ENCODE peak calls at places on chromosome 20, in seven cellular contexts. One of them, this sample, is unnamed.

GRCh38 chr20:10381477-10381876 is 52.5 kb downstream of the MKKS start:
- DNase-seq in K562: no peak
- DNase-seq in HepG2: peak; percentile 40
- DNase-seq in HCT116: no peak
- DNase-seq in WTC11: no peak
- DNase-seq in HEK293T: no peak
- DNase-seq in H1: no peak
- DNase-seq in this sample: no peak

GRCh38 chr20:3515379-3516175 is 44.8 kb downstream of the ATRN start:
- DNase-seq in HCT116: no peak
- DNase-seq in HEK293T: no peak
- DNase-seq in K562: no peak
- DNase-seq in HepG2: no peak
- DNase-seq in H1: no peak
- DNase-seq in WTC11: no peak
- DNase-seq in this sample: no peak

GRCh38 chr20:49562341-49563014 is 5.5 kb downstream of the PTGIS start:
- DNase-seq in HEK293T: no peak
- DNase-seq in K562: peak; percentile 34
- DNase-seq in HepG2: no peak
- DNase-seq in HCT116: peak; percentile 23
- DNase-seq in WTC11: peak; percentile 55
- DNase-seq in H1: peak; percentile 65
- DNase-seq in this sample: no peak

GRCh38 chr20:347640-348484 is 951 bp downstream of the NRSN2 start:
- DNase-seq in WTC11: peak; percentile 97
- DNase-seq in HepG2: peak; percentile 99
- DNase-seq in HCT116: no peak
- DNase-seq in HEK293T: peak; percentile 98
- DNase-seq in K562: peak; percentile 98
- DNase-seq in H1: peak; percentile 94
- DNase-seq in this sample: peak; percentile 64

GRCh38 chr20:33724439-33725094 is 4.5 kb upstream of the PXMP4 start:
- DNase-seq in WTC11: no peak
- DNase-seq in K562: no peak
- DNase-seq in H1: no peak
- DNase-seq in HCT116: no peak
- DNase-seq in HEK293T: no peak
- DNase-seq in HepG2: peak; percentile 91
- DNase-seq in this sample: no peak

GRCh38 chr20:49256261-49256660 is 21.6 kb downstream of the ZNFX1 start:
- DNase-seq in WTC11: no peak
- DNase-seq in HCT116: no peak
- DNase-seq in H1: no peak
- DNase-seq in K562: no peak
- DNase-seq in HEK293T: no peak
- DNase-seq in HepG2: no peak
- DNase-seq in this sample: no peak

GRCh38 chr20:51861726-51862466 is 59.6 kb upstream of the SALL4 start:
- DNase-seq in HEK293T: no peak
- DNase-seq in HepG2: no peak
- DNase-seq in HCT116: no peak
- DNase-seq in WTC11: no peak
- DNase-seq in H1: no peak
- DNase-seq in K562: no peak
- DNase-seq in this sample: no peak

GRCh38 chr20:49186535-49187329 is 1.4 kb downstream of the STAU1 start:
- DNase-seq in HCT116: no peak
- DNase-seq in K562: peak; percentile 49
- DNase-seq in WTC11: no peak
- DNase-seq in H1: no peak
- DNase-seq in HepG2: peak; percentile 62
- DNase-seq in HEK293T: peak; percentile 36
- DNase-seq in this sample: no peak

GRCh38 chr20:10864076-10864672 is 190.4 kb upstream of the JAG1 start:
- DNase-seq in HepG2: no peak
- DNase-seq in HEK293T: no peak
- DNase-seq in K562: no peak
- DNase-seq in HCT116: peak; percentile 16
- DNase-seq in H1: no peak
- DNase-seq in WTC11: peak; percentile 31
- DNase-seq in this sample: no peak

GRCh38 chr20:43536817-43537440 is 21.9 kb upstream of the SGK2 start:
- DNase-seq in HCT116: no peak
- DNase-seq in WTC11: no peak
- DNase-seq in HEK293T: no peak
- DNase-seq in H1: no peak
- DNase-seq in HepG2: peak; percentile 90
- DNase-seq in K562: no peak
- DNase-seq in this sample: no peak

GRCh38 chr20:46430921-46431712 is 24.7 kb upstream of the ELMO2 start:
- DNase-seq in WTC11: no peak
- DNase-seq in HCT116: no peak
- DNase-seq in HepG2: no peak
- DNase-seq in K562: no peak
- DNase-seq in HEK293T: no peak
- DNase-seq in H1: no peak
- DNase-seq in this sample: no peak
- TF ChIP-seq SP1 in WTC11: no peak
- TF ChIP-seq SP1 in HCT116: no peak
- TF ChIP-seq SP1 in HepG2: no peak
- TF ChIP-seq SP1 in K562: no peak
- TF ChIP-seq SP1 in HEK293T: no peak
- TF ChIP-seq SP1 in H1: no peak
- TF ChIP-seq SP1 in this sample: no peak

DNA sequence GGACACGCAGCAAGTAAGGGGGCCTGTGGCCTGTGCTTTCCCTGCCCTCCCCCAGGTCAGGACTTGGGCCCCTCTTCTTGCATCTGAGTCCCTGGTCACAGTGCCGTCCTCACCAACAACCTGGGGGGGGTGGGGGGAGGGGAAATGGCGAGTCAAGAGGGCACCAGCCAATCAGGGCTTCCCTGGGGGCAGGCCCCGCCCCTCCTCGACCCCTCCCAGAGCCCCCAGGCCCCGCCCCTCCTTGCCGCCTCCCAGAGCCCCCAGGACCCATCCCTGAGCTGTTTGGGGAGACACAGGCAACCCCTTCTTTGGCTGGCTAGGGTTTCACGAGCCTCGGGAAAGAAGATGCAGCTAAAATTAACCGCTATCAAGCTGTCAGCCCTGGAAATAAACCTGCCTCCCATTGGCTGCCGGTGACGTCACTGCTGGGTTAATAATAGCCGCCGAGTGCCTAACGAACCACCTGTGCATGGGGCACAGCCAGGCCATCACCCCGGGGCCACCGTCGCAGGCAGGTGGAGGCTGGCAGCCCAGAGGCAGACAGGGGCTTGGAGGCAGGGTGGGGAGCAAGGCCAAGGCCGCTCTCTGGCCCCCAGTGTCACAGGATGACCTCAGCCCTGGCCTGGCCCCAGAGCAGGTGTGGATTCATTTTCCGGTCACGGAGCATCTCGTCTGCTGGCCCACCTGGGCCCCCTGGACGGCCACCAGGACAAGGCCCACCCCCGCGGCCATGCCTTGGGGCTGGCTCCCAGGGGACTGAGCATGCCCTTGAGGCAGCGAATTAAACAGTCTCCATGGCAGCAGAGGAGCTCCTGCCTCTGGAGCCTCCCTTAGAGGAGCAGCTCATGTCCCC is 3.2 kb upstream of the EEF1A2 start:
- DNase-seq in WTC11: peak; percentile 59
- DNase-seq in HCT116: no peak
- DNase-seq in H1: peak; percentile 82
- DNase-seq in K562: peak; percentile 93
- DNase-seq in HEK293T: peak; percentile 61
- DNase-seq in HepG2: no peak
- DNase-seq in this sample: no peak
- TF ChIP-seq SP1 in WTC11: no peak
- TF ChIP-seq SP1 in HCT116: no peak
- TF ChIP-seq SP1 in H1: no peak
- TF ChIP-seq SP1 in K562: no peak
- TF ChIP-seq SP1 in HEK293T: no peak
- TF ChIP-seq SP1 in HepG2: no peak
- TF ChIP-seq SP1 in this sample: no peak

GRCh38 chr20:29079769-29080690 is 2177.4 kb upstream of the DEFB115 start:
- DNase-seq in HepG2: peak; percentile 84
- DNase-seq in H1: no peak
- DNase-seq in HEK293T: no peak
- DNase-seq in WTC11: no peak
- DNase-seq in HCT116: no peak
- DNase-seq in K562: peak; percentile 64
- DNase-seq in this sample: no peak
- TF ChIP-seq SP1 in HepG2: peak; percentile 12
- TF ChIP-seq SP1 in H1: no peak
- TF ChIP-seq SP1 in HEK293T: no peak
- TF ChIP-seq SP1 in WTC11: no peak
- TF ChIP-seq SP1 in HCT116: no peak
- TF ChIP-seq SP1 in K562: no peak
- TF ChIP-seq SP1 in this sample: no peak

GRCh38 chr20:41643504-41643938 is 25.3 kb upstream of the CHD6 start:
- DNase-seq in K562: peak; percentile 71
- DNase-seq in H1: no peak
- DNase-seq in HCT116: peak; percentile 6
- DNase-seq in HepG2: peak; percentile 93
- DNase-seq in WTC11: no peak
- DNase-seq in HEK293T: no peak
- DNase-seq in this sample: no peak

GRCh38 chr20:41638459-41638858 is 20.3 kb upstream of the CHD6 start:
- DNase-seq in HEK293T: no peak
- DNase-seq in H1: no peak
- DNase-seq in WTC11: no peak
- DNase-seq in HCT116: no peak
- DNase-seq in K562: no peak
- DNase-seq in HepG2: no peak
- DNase-seq in this sample: no peak

GRCh38 chr20:41635158-41635557 is 17.0 kb upstream of the CHD6 start:
- DNase-seq in HCT116: no peak
- DNase-seq in HepG2: no peak
- DNase-seq in K562: no peak
- DNase-seq in WTC11: no peak
- DNase-seq in H1: no peak
- DNase-seq in HEK293T: no peak
- DNase-seq in this sample: no peak

GRCh38 chr20:41645372-41645771 is 27.2 kb upstream of the CHD6 start:
- DNase-seq in K562: no peak
- DNase-seq in HepG2: no peak
- DNase-seq in WTC11: no peak
- DNase-seq in HEK293T: no peak
- DNase-seq in H1: no peak
- DNase-seq in HCT116: no peak
- DNase-seq in this sample: no peak

DNA sequence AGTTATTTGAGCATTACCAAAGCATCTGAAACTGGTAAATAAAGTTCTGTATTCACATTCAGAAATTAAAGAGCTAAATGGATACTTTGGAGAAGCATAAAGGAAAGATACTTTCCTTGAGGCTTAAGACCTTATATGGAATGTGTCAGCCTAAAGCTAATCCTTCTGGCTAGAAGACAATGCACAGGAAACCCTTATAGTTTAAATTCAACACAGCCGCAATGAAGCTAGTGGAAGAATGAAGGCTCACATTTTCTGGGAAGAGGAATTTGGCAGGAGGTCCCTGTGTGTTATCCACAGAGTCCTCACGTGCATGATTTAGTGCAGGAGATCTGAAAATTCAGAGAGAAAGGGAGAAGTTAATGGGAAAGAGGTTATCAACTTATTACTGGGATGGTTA is 21.5 kb upstream of the CHD6 start:
- DNase-seq in HEK293T: no peak
- DNase-seq in WTC11: no peak
- DNase-seq in H1: no peak
- DNase-seq in K562: no peak
- DNase-seq in HCT116: no peak
- DNase-seq in HepG2: no peak
- DNase-seq in this sample: no peak
- TF ChIP-seq SP1 in HEK293T: no peak
- TF ChIP-seq SP1 in WTC11: no peak
- TF ChIP-seq SP1 in H1: no peak
- TF ChIP-seq SP1 in K562: no peak
- TF ChIP-seq SP1 in HCT116: no peak
- TF ChIP-seq SP1 in HepG2: no peak
- TF ChIP-seq SP1 in this sample: no peak

GRCh38 chr20:6034134-6034969 is 19.5 kb downstream of the LRRN4 start:
- DNase-seq in HCT116: no peak
- DNase-seq in K562: no peak
- DNase-seq in HepG2: no peak
- DNase-seq in H1: no peak
- DNase-seq in WTC11: no peak
- DNase-seq in HEK293T: no peak
- DNase-seq in this sample: no peak
- TF ChIP-seq SP1 in HCT116: no peak
- TF ChIP-seq SP1 in K562: no peak
- TF ChIP-seq SP1 in HepG2: no peak
- TF ChIP-seq SP1 in H1: no peak
- TF ChIP-seq SP1 in WTC11: no peak
- TF ChIP-seq SP1 in HEK293T: no peak
- TF ChIP-seq SP1 in this sample: no peak

GRCh38 chr20:31869942-31870702 is at the start of the genes DUSP15 and TTLL9:
- DNase-seq in WTC11: peak; percentile 60
- DNase-seq in HepG2: no peak
- DNase-seq in HEK293T: peak; percentile 46
- DNase-seq in K562: peak; percentile 65
- DNase-seq in H1: peak; percentile 79
- DNase-seq in HCT116: no peak
- DNase-seq in this sample: no peak
- TF ChIP-seq SP1 in WTC11: peak; percentile 29
- TF ChIP-seq SP1 in HepG2: no peak
- TF ChIP-seq SP1 in HEK293T: no peak
- TF ChIP-seq SP1 in K562: no peak
- TF ChIP-seq SP1 in H1: no peak
- TF ChIP-seq SP1 in HCT116: no peak
- TF ChIP-seq SP1 in this sample: no peak

GRCh38 chr20:13883425-13883824 is 98.6 kb downstream of the NDUFAF5 start:
- DNase-seq in WTC11: no peak
- DNase-seq in K562: no peak
- DNase-seq in HCT116: no peak
- DNase-seq in HepG2: no peak
- DNase-seq in H1: no peak
- DNase-seq in HEK293T: no peak
- DNase-seq in this sample: no peak
- TF ChIP-seq SP1 in WTC11: no peak
- TF ChIP-seq SP1 in K562: no peak
- TF ChIP-seq SP1 in HCT116: no peak
- TF ChIP-seq SP1 in HepG2: no peak
- TF ChIP-seq SP1 in H1: no peak
- TF ChIP-seq SP1 in HEK293T: no peak
- TF ChIP-seq SP1 in this sample: no peak

This sample was measured in GM12878.